ENCODE peak calls at places on chromosomes 2 and 18, in five cellular contexts. H is GM23338; R is CD8-positive, alpha-beta memory T cell; U is kidney; I is activated gamma-delta T cell. J is an unnamed sample.

GRCh38 chr2:218066946-218067515 is 2.0 kb upstream of the RUFY4 start:
- DNase-seq in H (no peak), R (no peak), U (no peak), I (no peak), J (no peak)

GRCh38 chr2:213995400-213996105 is 415.3 kb upstream of the VWC2L start:
- DNase-seq in U (no peak), H (no peak), I (no peak), R (no peak), J (no peak)

GRCh38 chr2:149645391-149645790 is 57.8 kb upstream of the MMADHC start:
- DNase-seq in R (no peak), I (no peak), H (no peak), U (no peak), J (no peak)

GRCh38 chr2:85326406-85326945 is 1.3 kb downstream of the TGOLN2 start:
- DNase-seq in H (no peak), I (no peak), U (no peak), R (peak; percentile 15), J (no peak)

GRCh38 chr2:171568085-171568484 is 45.8 kb downstream of the CYBRD1 start:
- DNase-seq in R (no peak), H (peak; percentile 34), U (no peak), I (no peak), J (no peak)

GRCh38 chr2:54920660-54921059 is 129.6 kb downstream of the RTN4 start:
- DNase-seq in H (no peak), I (no peak), R (no peak), U (no peak), J (no peak)

GRCh38 chr2:102809291-102810189 is 47.7 kb downstream of the TMEM182 start:
- DNase-seq in R (no peak), H (no peak), U (no peak), I (no peak), J (no peak)

GRCh38 chr2:25330273-25330672 is 11.5 kb downstream of the DNMT3A start:
- DNase-seq in I (no peak), R (no peak), H (no peak), U (peak; percentile 61), J (no peak)

GRCh38 chr2:28684142-28684858 is 67.3 kb upstream of the PPP1CB start:
- DNase-seq in I (no peak), R (no peak), U (no peak), H (no peak), J (no peak)

GRCh38 chr18:67776929-67777328 is 260.4 kb upstream of the DSEL start:
- DNase-seq in R (no peak), I (no peak), U (no peak), H (no peak), J (no peak)

GRCh38 chr2:27308359-27308875 is at the start of gene UCN:
- DNase-seq in I (no peak), U (peak; percentile 88), R (no peak), H (peak; percentile 83), J (no peak)